ENCODE peak calls at places on chromosome 6, in ten cellular contexts. E is stromal cell of bone marrow; I is fibroblast of pulmonary artery; J is NCI-H1417 treated with DMSO at 0.1 percent for 48 hours; T is neural crest cell; Z is GM04504; M is GM03348; R is mesothelial cell of epicardium; Q is putamen; F is CD8-positive, alpha-beta T cell. V is an unnamed sample.

GRCh38 chr6:35514587-35514986 is 1.9 kb upstream of the TULP1 start:
- DNase-seq in E (no peak), I (no peak), J (no peak), T (no peak), Z (no peak), M (no peak), R (no peak), Q (no peak), F (no peak), V (no peak)

GRCh38 chr6:11392778-11393507 is 144.6 kb upstream of the TMEM170B start:
- DNase-seq in E (no peak), I (peak), J (no peak), T (no peak), Z (no peak), M (no peak), R (no peak), Q (no peak), F (no peak), V (peak)

GRCh38 chr6:1136415-1136774 is 175.5 kb upstream of the FOXQ1 start:
- DNase-seq in E (peak), I (no peak), J (no peak), T (no peak), Z (peak), M (peak), R (no peak), Q (peak), F (no peak), V (no peak)

GRCh38 chr6:134822920-134823430 is 126.9 kb downstream of the ALDH8A1 start:
- DNase-seq in E (peak), I (peak), J (peak), T (peak), Z (peak), M (peak), R (peak), Q (peak), F (no peak), V (peak)

GRCh38 chr6:143357152-143357551 is 93.3 kb downstream of the ADAT2 start:
- DNase-seq in E (no peak), I (no peak), J (no peak), T (no peak), Z (no peak), M (no peak), R (no peak), Q (no peak), F (no peak), V (no peak)

GRCh38 chr6:36957773-36958271 is 3.3 kb downstream of the PI16 start:
- DNase-seq in E (no peak), I (no peak), J (no peak), T (no peak), Z (no peak), M (no peak), R (no peak), Q (no peak), F (no peak), V (no peak)

GRCh38 chr6:6218246-6219085 is 102.0 kb downstream of the F13A1 start:
- DNase-seq in E (peak), I (no peak), J (no peak), T (no peak), Z (peak), M (peak), R (no peak), Q (no peak), F (no peak), V (no peak)

GRCh38 chr6:53828971-53829697 is 34.3 kb downstream of the LRRC1 start:
- DNase-seq in E (no peak), I (no peak), J (no peak), T (no peak), Z (no peak), M (no peak), R (no peak), Q (no peak), F (no peak), V (no peak)

GRCh38 chr6:145694083-145694737 is 41.1 kb downstream of the EPM2A start:
- DNase-seq in E (no peak), I (no peak), J (no peak), T (no peak), Z (no peak), M (no peak), R (no peak), Q (no peak), F (no peak), V (no peak)

V was measured in MV-4-11.